ENCODE peak calls at places on chromosomes 16 and 17, in ten cellular contexts. U is anterior cingulate cortex; H is T-helper 1 cell; G is HT-29; L is AG08396; X is sigmoid colon; Q is GDM1; W is amniotic stem cell; D is CD8-positive, alpha-beta memory T cell; I is progenitor cell of endocrine pancreas. S is an unnamed sample.

GRCh38 chr17:77332981-77333685 is 192.4 kb downstream of the SEC14L1 start:
- DNase-seq in U (no peak), H (no peak), G (peak), L (peak), X (peak), Q (no peak), W (peak), D (no peak), I (no peak), S (no peak)

GRCh38 chr17:15287533-15288267 is 22.6 kb upstream of the PMP22 start:
- DNase-seq in U (no peak), H (no peak), G (no peak), L (no peak), X (peak), Q (no peak), W (no peak), D (no peak), I (no peak), S (no peak)

GRCh38 chr17:34637548-34638525 is 58.5 kb downstream of the TMEM132E start:
- DNase-seq in U (peak), H (peak), G (peak), L (peak), X (peak), Q (peak), W (peak), D (peak), I (peak), S (no peak)

GRCh38 chr16:2968368-2968737 is 795 bp upstream of the PAQR4 start:
- DNase-seq in U (no peak), H (no peak), G (no peak), L (no peak), X (no peak), Q (no peak), W (no peak), D (no peak), I (no peak), S (no peak)

GRCh38 chr16:28845173-28846079 is 722 bp downstream of the TUFM start:
- DNase-seq in U (no peak), H (no peak), G (peak), L (peak), X (no peak), Q (no peak), W (no peak), D (no peak), I (no peak), S (no peak)

GRCh38 chr16:71895679-71896385 is 501 bp downstream of the IST1 start:
- DNase-seq in U (peak), H (no peak), G (peak), L (peak), X (peak), Q (no peak), W (no peak), D (peak), I (peak), S (no peak)

GRCh38 chr17:43790311-43790940 is 10.2 kb downstream of the CFAP97D1 start:
- DNase-seq in U (no peak), H (no peak), G (peak), L (no peak), X (no peak), Q (peak), W (no peak), D (no peak), I (no peak), S (no peak)

GRCh38 chr16:22948603-22949368 is 134.8 kb downstream of the HS3ST2 start:
- DNase-seq in U (peak), H (no peak), G (peak), L (peak), X (peak), Q (peak), W (peak), D (no peak), I (peak), S (peak)

GRCh38 chr17:58310511-58311428 is 17.8 kb downstream of the TSPOAP1 start:
- DNase-seq in U (no peak), H (no peak), G (no peak), L (no peak), X (no peak), Q (no peak), W (no peak), D (peak), I (peak), S (no peak)

GRCh38 chr17:62869885-62870580 is 61.9 kb upstream of the MARCHF10 start:
- DNase-seq in U (peak), H (no peak), G (peak), L (peak), X (no peak), Q (no peak), W (peak), D (no peak), I (no peak), S (peak)

GRCh38 chr17:66483946-66484345 is 181.5 kb downstream of the PRKCA start:
- DNase-seq in U (no peak), H (no peak), G (no peak), L (no peak), X (no peak), Q (no peak), W (no peak), D (no peak), I (no peak), S (no peak)

GRCh38 chr16:2952679-2953078 is 11.4 kb upstream of the KREMEN2 start:
- DNase-seq in U (no peak), H (no peak), G (no peak), L (no peak), X (no peak), Q (no peak), W (no peak), D (no peak), I (no peak), S (no peak)

GRCh38 chr17:79808763-79809529 is 12.1 kb upstream of the CBX8 start:
- DNase-seq in U (no peak), H (no peak), G (peak), L (no peak), X (no peak), Q (peak), W (no peak), D (no peak), I (no peak), S (no peak)

GRCh38 chr17:36008998-36009665 is 7.8 kb upstream of the CCL15 start:
- DNase-seq in U (no peak), H (no peak), G (peak), L (peak), X (no peak), Q (no peak), W (no peak), D (no peak), I (no peak), S (no peak)

GRCh38 chr17:66848496-66848895 is 13.6 kb downstream of the CACNG5 start:
- DNase-seq in U (no peak), H (no peak), G (no peak), L (no peak), X (no peak), Q (no peak), W (no peak), D (no peak), I (no peak), S (no peak)

GRCh38 chr16:75942351-75942750 is 216.1 kb upstream of the CPHXL start:
- DNase-seq in U (no peak), H (no peak), G (no peak), L (no peak), X (no peak), Q (no peak), W (no peak), D (no peak), I (no peak), S (no peak)

GRCh38 chr16:84778720-84779119 is 41.1 kb upstream of the CRISPLD2 start:
- DNase-seq in U (no peak), H (no peak), G (no peak), L (no peak), X (peak), Q (no peak), W (no peak), D (no peak), I (no peak), S (no peak)

GRCh38 chr16:86595983-86596605 is 17.7 kb downstream of the FOXL1 start:
- DNase-seq in U (no peak), H (no peak), G (no peak), L (no peak), X (no peak), Q (no peak), W (no peak), D (no peak), I (no peak), S (no peak)

GRCh38 chr16:10309271-10309932 is 76.5 kb upstream of the ATF7IP2 start:
- DNase-seq in U (no peak), H (no peak), G (no peak), L (no peak), X (no peak), Q (no peak), W (no peak), D (no peak), I (no peak), S (no peak)

GRCh38 chr17:75755205-75755901 is 9.6 kb downstream of the GALK1 start:
- DNase-seq in U (no peak), H (no peak), G (no peak), L (no peak), X (no peak), Q (no peak), W (no peak), D (no peak), I (no peak), S (no peak)

GRCh38 chr17:79747508-79748295 is 17.0 kb downstream of the ENPP7 start:
- DNase-seq in U (no peak), H (no peak), G (no peak), L (no peak), X (no peak), Q (no peak), W (no peak), D (no peak), I (no peak), S (no peak)

GRCh38 chr16:22255335-22255734 is 41.9 kb upstream of the POLR3E start:
- DNase-seq in U (no peak), H (no peak), G (no peak), L (no peak), X (no peak), Q (no peak), W (no peak), D (no peak), I (no peak), S (no peak)

GRCh38 chr16:499924-500323 is 27.6 kb upstream of the CAPN15 start:
- DNase-seq in U (no peak), H (no peak), G (no peak), L (no peak), X (no peak), Q (no peak), W (no peak), D (no peak), I (no peak), S (no peak)

GRCh38 chr17:45020354-45021138 is 30.9 kb downstream of the DCAKD start:
- DNase-seq in U (peak), H (no peak), G (no peak), L (peak), X (peak), Q (no peak), W (no peak), D (no peak), I (no peak), S (no peak)

GRCh38 chr16:89864421-89864820 is 9.0 kb upstream of the TCF25 start:
- DNase-seq in U (no peak), H (no peak), G (no peak), L (peak), X (no peak), Q (no peak), W (no peak), D (no peak), I (no peak), S (no peak)